ENCODE peak calls at places on chromosomes 16 and 17, in four cellular contexts. D, C, H and M are unnamed samples.

GRCh38 chr16:16096161-16096857 is 127.0 kb downstream of the ABCC6 start:
- DNase-seq in C (no peak), D (no peak), H (peak; percentile 67), M (no peak)

GRCh38 chr17:47315451-47316266 is 8.1 kb upstream of the EFCAB13 start:
- DNase-seq in C (no peak), H (peak; percentile 90), D (no peak), M (peak; percentile 95)

GRCh38 chr17:37488009-37488604 is 1.6 kb upstream of the DUSP14 start:
- DNase-seq in D (no peak), C (no peak), H (peak; percentile 94), M (peak; percentile 95)

GRCh38 chr17:59304811-59305210 is 26.6 kb upstream of the YPEL2 start:
- DNase-seq in D (no peak), H (no peak), C (no peak), M (no peak)

GRCh38 chr17:70137451-70138230 is 31.7 kb upstream of the KCNJ2 start:
- DNase-seq in H (peak; percentile 98), C (no peak), D (peak; percentile 89), M (peak; percentile 89)

GRCh38 chr16:54284931-54285413 is 1.6 kb downstream of the IRX3 start:
- DNase-seq in D (no peak), C (peak; percentile 73), H (peak; percentile 25), M (no peak)

GRCh38 chr16:51290886-51291285 is 139.8 kb upstream of the SALL1 start:
- DNase-seq in H (no peak), C (no peak), D (no peak), M (no peak)

GRCh38 chr17:82536220-82537201 is 17.0 kb downstream of the FOXK2 start:
- DNase-seq in C (no peak), H (peak; percentile 87), D (no peak), M (peak; percentile 63)

GRCh38 chr17:33266116-33266515 is 27.0 kb downstream of the ASIC2 start:
- DNase-seq in C (no peak), H (peak; percentile 12), D (no peak), M (no peak)

GRCh38 chr17:50079334-50080095 is 15.6 kb upstream of the PDK2 start:
- DNase-seq in D (no peak), C (no peak), H (no peak), M (no peak)

GRCh38 chr16:48895142-48895541 is 285.2 kb upstream of the N4BP1 start:
- DNase-seq in C (no peak), H (no peak), D (no peak), M (no peak)

GRCh38 chr17:40307001-40307690 is 1.8 kb upstream of the RARA start:
- DNase-seq in H (peak; percentile 67), D (no peak), C (no peak), M (peak; percentile 76)

GRCh38 chr16:73956592-73957495 is 339.8 kb upstream of the PSMD7 start:
- DNase-seq in H (peak; percentile 65), D (no peak), C (no peak), M (peak; percentile 4)

GRCh38 chr17:179066-179432 is 2.4 kb downstream of the DOC2B start:
- DNase-seq in H (no peak), D (no peak), C (no peak), M (no peak)

GRCh38 chr17:29046440-29046839 is 3.5 kb downstream of the PIPOX start:
- DNase-seq in C (no peak), H (no peak), D (no peak), M (no peak)

GRCh38 chr16:21033264-21033663 is 117.4 kb downstream of the DNAH3 start:
- DNase-seq in H (no peak), C (no peak), D (no peak), M (no peak)

GRCh38 chr16:4159726-4160125 is 43.5 kb upstream of the ADCY9 start:
- DNase-seq in H (no peak), D (no peak), C (no peak), M (no peak)

GRCh38 chr17:78669256-78669974 is 92.2 kb upstream of the DNAH17 start:
- DNase-seq in C (no peak), H (no peak), D (no peak), M (no peak)

GRCh38 chr17:50608700-50609375 is 25.8 kb upstream of the ABCC3 start:
- DNase-seq in C (no peak), H (no peak), D (no peak), M (no peak)

GRCh38 chr16:58348986-58349385 is 43.3 kb upstream of the GINS3 start:
- DNase-seq in D (no peak), H (peak; percentile 26), C (no peak), M (no peak)

DNA sequence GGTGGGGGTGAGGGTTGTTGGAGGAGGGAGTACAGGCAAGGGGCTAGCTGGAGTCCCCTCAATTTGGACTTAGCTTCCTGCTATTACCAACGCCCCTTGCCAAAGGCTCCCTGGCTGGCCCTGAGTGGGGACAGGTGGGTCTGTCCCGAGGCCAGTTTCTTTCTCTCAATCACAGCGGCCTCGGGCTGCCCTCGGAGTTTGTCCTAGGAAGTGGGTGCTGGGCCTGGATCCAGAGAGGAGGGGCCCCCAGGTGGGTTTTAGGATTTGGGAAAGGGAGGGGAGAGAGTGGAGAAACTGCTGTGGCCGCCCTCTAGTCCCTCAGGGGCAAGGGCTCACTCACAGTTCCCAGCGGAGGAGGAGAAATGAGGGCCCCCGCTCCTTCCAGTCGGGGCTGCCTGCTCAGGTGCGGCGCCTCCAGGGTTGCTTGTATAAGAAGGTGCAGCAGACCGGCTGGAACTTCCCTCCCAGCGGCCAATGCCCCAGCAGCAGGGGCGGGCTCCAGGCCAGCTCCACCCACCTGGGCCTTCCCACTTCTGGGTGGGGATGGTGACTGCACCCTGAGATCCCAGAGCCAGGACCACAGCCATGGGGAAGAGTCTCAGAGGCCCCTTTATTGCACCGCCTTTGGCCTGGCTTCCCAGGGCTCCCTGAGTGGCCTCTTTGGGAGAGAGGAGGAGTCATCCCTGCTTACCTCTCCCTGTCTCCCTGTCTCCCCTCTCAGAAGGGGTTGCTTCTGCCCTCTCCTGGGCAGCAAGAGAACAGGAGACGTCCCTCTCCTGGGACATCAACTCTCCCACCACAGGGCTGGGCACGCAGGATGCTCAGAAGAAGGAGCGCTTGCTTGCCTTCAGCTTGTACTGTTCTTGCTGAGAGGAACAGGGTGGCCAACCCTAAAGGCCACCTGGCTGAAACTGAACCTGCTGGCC is 112.0 kb upstream of the SMURF2 start:
- DNase-seq in C (peak; percentile 92), D (no peak), H (peak; percentile 51), M (no peak)
- TF ChIP-seq CTCF in C (peak; percentile 32), D (no peak), H (peak; percentile 53), M (peak; percentile 51)

DNA sequence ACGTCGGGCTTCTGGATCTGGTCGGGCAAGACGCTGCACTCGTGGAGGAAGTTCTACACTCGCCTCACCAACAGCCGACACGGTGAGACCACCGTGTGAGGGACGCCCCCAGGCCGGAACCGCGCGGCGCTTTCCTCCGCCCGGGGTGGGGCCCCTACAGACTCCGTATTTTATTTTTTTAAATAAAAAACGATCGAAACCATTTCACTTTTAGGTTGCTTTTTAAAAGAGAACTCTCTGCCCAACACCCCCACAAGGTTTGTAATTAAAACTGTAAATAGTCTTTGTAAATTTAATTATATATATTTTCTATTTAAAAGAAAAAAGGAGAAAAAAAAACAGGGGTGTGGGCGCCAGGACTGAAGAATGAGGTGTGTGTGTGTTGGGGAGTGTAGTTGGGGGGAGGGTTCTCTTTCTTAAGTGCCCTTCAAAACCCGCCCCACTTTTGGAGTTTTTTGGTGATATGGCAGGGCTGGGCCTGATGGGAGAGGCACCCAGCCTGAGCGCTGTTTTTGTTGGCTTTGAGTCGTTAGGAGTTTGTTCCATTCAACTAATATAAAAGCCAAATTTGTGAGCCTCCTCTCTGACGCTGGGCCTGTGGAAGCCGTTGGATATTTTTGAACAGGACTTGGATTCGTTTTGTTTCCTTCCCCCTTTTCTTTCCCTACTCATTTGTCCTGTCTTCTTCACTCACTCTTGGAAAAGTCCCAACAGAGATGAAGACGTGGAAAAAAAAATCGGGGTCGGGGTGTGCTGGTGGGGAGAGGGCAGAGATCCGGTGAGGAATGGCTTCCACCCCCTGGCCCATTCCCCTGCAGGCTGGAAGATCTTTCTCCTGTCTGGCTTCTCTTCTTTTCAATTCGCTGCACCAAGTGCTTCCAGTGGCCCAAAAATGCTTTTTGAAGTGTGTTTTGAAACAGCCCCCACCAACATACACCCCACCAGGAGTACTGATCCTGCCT is 2.3 kb downstream of the FZD2 start:
- DNase-seq in H (peak; percentile 61), C (no peak), D (no peak), M (no peak)
- H3K4me3 ChIP-seq in H (peak overlapping the region; percentile 81), C (peak overlapping the region; percentile 67), D (no peak overlapping the region), M (peak overlapping the region; percentile 71)

DNA sequence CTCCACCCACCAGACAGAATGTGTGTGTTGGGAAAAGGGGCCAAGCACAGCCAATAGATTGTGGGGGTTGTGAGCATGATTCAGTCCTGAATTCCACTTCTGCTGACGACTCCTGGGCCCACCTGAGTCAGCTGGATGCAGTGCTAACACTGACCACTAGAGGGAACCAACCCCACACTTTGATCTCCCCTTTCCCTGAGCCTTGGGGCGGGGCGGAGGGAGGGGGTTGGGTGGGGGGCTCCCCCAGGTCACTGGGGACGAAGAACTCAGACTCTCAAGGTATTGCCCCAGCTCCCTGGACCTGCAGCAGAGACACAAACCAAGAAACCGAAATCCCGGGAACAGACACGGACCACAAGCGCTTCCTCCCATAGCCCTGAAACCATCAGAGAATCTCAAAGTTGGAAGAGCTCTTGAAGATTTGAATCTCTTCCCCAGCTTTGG is 621 bp upstream of the CSHL1 start:
- DNase-seq in H (peak; percentile 22), C (peak; percentile 51), D (no peak), M (no peak)
- TF ChIP-seq CTCF in H (peak; percentile 81), C (peak; percentile 80), D (peak; percentile 78), M (peak; percentile 70)

GRCh38 chr16:11794991-11795886 is 1.8 kb downstream of the ZC3H7A start:
- DNase-seq in D (no peak), C (peak; percentile 45), H (no peak), M (no peak)
- H3K4me3 ChIP-seq in D (peak overlapping the region; percentile 90), C (peak overlapping the region; percentile 96), H (peak overlapping the region; percentile 82), M (peak overlapping the region; percentile 94)

GRCh38 chr17:73342549-73343167 is 30.9 kb upstream of the CDC42EP4 start:
- DNase-seq in D (no peak), H (peak; percentile 71), C (no peak), M (peak; percentile 61)
- TF ChIP-seq CTCF in D (no peak), H (peak; percentile 29), C (no peak), M (peak; percentile 21)

GRCh38 chr17:38868095-38868967 is 1.5 kb upstream of the LASP1 start:
- DNase-seq in D (peak; percentile 38), C (no peak), H (peak; percentile 69), M (no peak)

GRCh38 chr17:38871247-38871991 is 1.6 kb downstream of the LASP1 start:
- DNase-seq in D (no peak), H (peak; percentile 63), C (peak; percentile 79), M (no peak)

GRCh38 chr17:38868968-38869646 is 751 bp upstream of the LASP1 start:
- DNase-seq in C (peak; percentile 93), H (peak; percentile 93), D (peak; percentile 77), M (no peak)

GRCh38 chr17:38870259-38871165 is 654 bp downstream of the LASP1 start:
- DNase-seq in D (peak; percentile 62), H (peak; percentile 54), C (peak; percentile 90), M (no peak)

GRCh38 chr17:38869647-38870258 is at the start of gene LASP1:
- DNase-seq in D (peak; percentile 72), H (peak; percentile 82), C (peak; percentile 94), M (no peak)
- H3K4me3 ChIP-seq in D (peak within 1 kb of the TSS; percentile 87), H (peak within 1 kb of the TSS; percentile 96), C (peak within 1 kb of the TSS; percentile 86), M (peak within 1 kb of the TSS; percentile 98)